ENCODE peak calls at places on chromosomes 11 and 22, in eight cellular contexts. C, T, F, L, S, M, P and G are unnamed samples.

GRCh38 chr11:7577883-7578242 is 64.1 kb downstream of the PPFIBP2 start:
- DNase-seq in C (no peak), T (no peak), F (no peak), L (no peak), S (peak), M (peak), P (no peak), G (no peak)

GRCh38 chr22:24429411-24430365 is 2.3 kb downstream of the ADORA2A start:
- DNase-seq in C (no peak), T (no peak), F (peak), L (no peak), S (peak), M (no peak), P (no peak), G (peak)

GRCh38 chr11:11338304-11338703 is 14.7 kb downstream of the CSNK2A3 start:
- DNase-seq in C (no peak), T (no peak), F (no peak), L (no peak), S (no peak), M (no peak), P (no peak), G (no peak)

GRCh38 chr11:10456519-10456918 is 1.5 kb downstream of the AMPD3 start:
- DNase-seq in C (peak), T (no peak), F (no peak), L (no peak), S (no peak), M (no peak), P (peak), G (no peak)

GRCh38 chr11:7613394-7613720 is 59.9 kb downstream of the CYB5R2 start:
- DNase-seq in C (no peak), T (no peak), F (no peak), L (no peak), S (no peak), M (no peak), P (no peak), G (no peak)

GRCh38 chr11:45412033-45412432 is 125.9 kb upstream of the SYT13 start:
- DNase-seq in C (no peak), T (no peak), F (no peak), L (peak), S (no peak), M (no peak), P (peak), G (no peak)

GRCh38 chr11:10505278-10506012 is 35.5 kb downstream of the RNF141 start:
- DNase-seq in C (no peak), T (no peak), F (no peak), L (no peak), S (no peak), M (no peak), P (no peak), G (no peak)

GRCh38 chr22:19814428-19814827 is 40.2 kb downstream of the GNB1L start:
- DNase-seq in C (no peak), T (peak), F (no peak), L (no peak), S (no peak), M (no peak), P (peak), G (peak)

GRCh38 chr11:65501530-65502273 is 2.9 kb downstream of the MALAT1 start:
- DNase-seq in C (no peak), T (no peak), F (no peak), L (no peak), S (no peak), M (no peak), P (no peak), G (no peak)

GRCh38 chr11:46229250-46229649 is 48.2 kb upstream of the CREB3L1 start:
- DNase-seq in C (no peak), T (no peak), F (no peak), L (no peak), S (no peak), M (no peak), P (no peak), G (no peak)

GRCh38 chr11:109984634-109985289 is 108.4 kb upstream of the ZC3H12C start:
- DNase-seq in C (no peak), T (no peak), F (no peak), L (no peak), S (no peak), M (no peak), P (no peak), G (no peak)

GRCh38 chr22:11066458-11067285 is 4461.3 kb upstream of the OR11H1 start:
- DNase-seq in C (peak), T (no peak), F (no peak), L (peak), S (no peak), M (no peak), P (peak), G (no peak)

GRCh38 chr11:19571906-19572305 is 140.7 kb upstream of the NAV2 start:
- DNase-seq in C (no peak), T (no peak), F (no peak), L (peak), S (no peak), M (no peak), P (no peak), G (no peak)

GRCh38 chr11:75667831-75668507 is 869 bp downstream of the MAP6 start:
- DNase-seq in C (no peak), T (peak), F (peak), L (no peak), S (peak), M (peak), P (peak), G (no peak)

GRCh38 chr11:117945047-117945820 is 16.0 kb upstream of the TMPRSS13 start:
- DNase-seq in C (peak), T (no peak), F (no peak), L (no peak), S (no peak), M (no peak), P (peak), G (no peak)

GRCh38 chr11:1853376-1854131 is 670 bp downstream of the LSP1 start:
- DNase-seq in C (no peak), T (no peak), F (no peak), L (no peak), S (no peak), M (no peak), P (no peak), G (peak)

GRCh38 chr22:37896939-37897338 is 9.2 kb upstream of the MICALL1 start:
- DNase-seq in C (no peak), T (no peak), F (no peak), L (no peak), S (no peak), M (no peak), P (no peak), G (no peak)
- TF ChIP-seq CTCF in C (no peak), T (no peak), F (no peak), L (no peak), S (no peak), M (no peak), P (no peak), G (no peak)

GRCh38 chr11:114058871-114059277 is 637 bp upstream of the ZBTB16 start:
- DNase-seq in C (no peak), T (peak), F (peak), L (no peak), S (no peak), M (no peak), P (peak), G (no peak)

GRCh38 chr11:114058026-114058706 is 1.3 kb upstream of the ZBTB16 start:
- DNase-seq in C (peak), T (peak), F (peak), L (no peak), S (no peak), M (no peak), P (peak), G (no peak)

GRCh38 chr11:114060402-114061052 is 1.0 kb downstream of the ZBTB16 start:
- DNase-seq in C (peak), T (peak), F (peak), L (no peak), S (no peak), M (peak), P (peak), G (no peak)

GRCh38 chr11:114059984-114060401 is 482 bp downstream of the ZBTB16 start:
- DNase-seq in C (no peak), T (peak), F (no peak), L (no peak), S (no peak), M (peak), P (peak), G (peak)

GRCh38 chr11:114059278-114059983 is at the start of gene ZBTB16:
- DNase-seq in C (peak), T (peak), F (peak), L (peak), S (peak), M (peak), P (peak), G (peak)
- H3K27ac ChIP-seq in C (peak), T (peak), F (peak), L (peak), S (peak), M (peak), P (peak), G (no peak)

GRCh38 chr11:35523351-35523768 is 2.1 kb downstream of the PAMR1 start:
- DNase-seq in C (no peak), T (no peak), F (no peak), L (no peak), S (no peak), M (no peak), P (no peak), G (no peak)

GRCh38 chr11:35524780-35525179 is 636 bp downstream of the PAMR1 start:
- DNase-seq in C (no peak), T (no peak), F (no peak), L (no peak), S (no peak), M (no peak), P (no peak), G (no peak)

GRCh38 chr11:35523861-35524260 is 1.6 kb downstream of the PAMR1 start:
- DNase-seq in C (no peak), T (no peak), F (no peak), L (no peak), S (no peak), M (no peak), P (no peak), G (no peak)

GRCh38 chr11:35525501-35526175 is at the start of gene PAMR1:
- DNase-seq in C (no peak), T (peak), F (peak), L (no peak), S (peak), M (peak), P (peak), G (no peak)

GRCh38 chr11:35526370-35526792 is 965 bp upstream of the PAMR1 start:
- DNase-seq in C (no peak), T (no peak), F (no peak), L (no peak), S (no peak), M (no peak), P (peak), G (no peak)
- H3K4me3 ChIP-seq in C (no peak), T (no peak), F (no peak), L (no peak), S (no peak), M (no peak), P (peak), G (no peak)

GRCh38 chr11:8911040-8911823 is at the start of gene AKIP1:
- DNase-seq in C (peak), T (peak), F (peak), L (peak), S (peak), M (peak), P (peak), G (peak)

GRCh38 chr11:8917157-8917820 is 6.3 kb downstream of the AKIP1 start:
- DNase-seq in C (peak), T (no peak), F (no peak), L (peak), S (peak), M (no peak), P (peak), G (no peak)

GRCh38 chr11:8910662-8911039 is 338 bp upstream of the AKIP1 start:
- DNase-seq in C (no peak), T (no peak), F (no peak), L (no peak), S (no peak), M (no peak), P (no peak), G (no peak)

GRCh38 chr11:8913961-8914660 is 3.1 kb downstream of the AKIP1 start:
- DNase-seq in C (no peak), T (no peak), F (no peak), L (no peak), S (no peak), M (no peak), P (peak), G (peak)

GRCh38 chr11:8914661-8915018 is 3.7 kb downstream of the AKIP1 start:
- DNase-seq in C (no peak), T (no peak), F (no peak), L (no peak), S (no peak), M (no peak), P (no peak), G (no peak)
- TF ChIP-seq CTCF in C (no peak), T (no peak), F (peak), L (peak), S (no peak), M (no peak), P (no peak), G (peak)

GRCh38 chr11:6403539-6403938 is 13.3 kb downstream of the SMPD1 start:
- DNase-seq in C (no peak), T (no peak), F (no peak), L (no peak), S (no peak), M (no peak), P (no peak), G (no peak)

GRCh38 chr11:6400431-6401345 is 10.4 kb downstream of the SMPD1 start:
- DNase-seq in C (no peak), T (no peak), F (no peak), L (no peak), S (no peak), M (no peak), P (no peak), G (no peak)

GRCh38 chr11:6401439-6401838 is 11.2 kb downstream of the SMPD1 start:
- DNase-seq in C (no peak), T (no peak), F (no peak), L (no peak), S (no peak), M (no peak), P (no peak), G (no peak)

GRCh38 chr11:6402061-6402470 is 11.8 kb downstream of the SMPD1 start:
- DNase-seq in C (no peak), T (no peak), F (no peak), L (no peak), S (no peak), M (no peak), P (no peak), G (no peak)

DNA sequence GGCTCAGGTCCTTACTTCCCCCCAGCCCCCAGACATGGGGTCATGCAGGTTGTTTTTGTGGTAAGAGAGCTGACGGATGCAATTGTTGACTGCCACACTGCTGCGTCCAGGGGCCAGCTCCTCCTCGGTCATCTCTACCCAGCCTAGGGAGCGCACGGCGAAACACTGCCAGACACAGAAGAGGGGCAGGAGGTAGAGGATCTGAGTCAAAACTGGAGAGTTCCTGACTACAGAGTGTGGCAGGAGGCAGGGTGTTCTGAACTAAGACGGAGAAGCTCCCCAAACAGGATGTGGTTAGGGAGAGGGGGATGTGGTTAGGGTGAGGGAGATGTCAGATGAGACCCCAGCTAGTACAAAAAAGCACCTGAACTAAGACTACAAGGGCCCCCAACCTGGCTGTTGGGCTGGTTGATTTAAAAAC is 12.3 kb downstream of the SMPD1 start:
- DNase-seq in C (no peak), T (no peak), F (no peak), L (no peak), S (no peak), M (peak), P (no peak), G (peak)
- H3K27ac ChIP-seq in C (no peak), T (no peak), F (no peak), L (no peak), S (no peak), M (no peak), P (no peak), G (peak)

GRCh38 chr11:72673943-72674828 is at the start of gene PDE2A:
- DNase-seq in C (no peak), T (no peak), F (no peak), L (no peak), S (no peak), M (no peak), P (peak), G (no peak)
- H3K4me3 ChIP-seq in C (no peak), T (no peak), F (no peak), L (no peak), S (no peak), M (no peak), P (no peak), G (no peak)

GRCh38 chr11:64135711-64136110 is 30.2 kb downstream of the MACROD1 start:
- DNase-seq in C (no peak), T (no peak), F (no peak), L (no peak), S (no peak), M (no peak), P (no peak), G (no peak)

GRCh38 chr11:64136767-64137166 is 29.1 kb downstream of the MACROD1 start:
- DNase-seq in C (no peak), T (no peak), F (no peak), L (no peak), S (no peak), M (no peak), P (no peak), G (no peak)

GRCh38 chr11:64132388-64132771 is 33.5 kb downstream of the MACROD1 start:
- DNase-seq in C (no peak), T (no peak), F (no peak), L (no peak), S (no peak), M (no peak), P (no peak), G (no peak)

GRCh38 chr11:64132982-64133705 is 32.8 kb downstream of the MACROD1 start:
- DNase-seq in C (no peak), T (no peak), F (no peak), L (no peak), S (no peak), M (no peak), P (no peak), G (no peak)

DNA sequence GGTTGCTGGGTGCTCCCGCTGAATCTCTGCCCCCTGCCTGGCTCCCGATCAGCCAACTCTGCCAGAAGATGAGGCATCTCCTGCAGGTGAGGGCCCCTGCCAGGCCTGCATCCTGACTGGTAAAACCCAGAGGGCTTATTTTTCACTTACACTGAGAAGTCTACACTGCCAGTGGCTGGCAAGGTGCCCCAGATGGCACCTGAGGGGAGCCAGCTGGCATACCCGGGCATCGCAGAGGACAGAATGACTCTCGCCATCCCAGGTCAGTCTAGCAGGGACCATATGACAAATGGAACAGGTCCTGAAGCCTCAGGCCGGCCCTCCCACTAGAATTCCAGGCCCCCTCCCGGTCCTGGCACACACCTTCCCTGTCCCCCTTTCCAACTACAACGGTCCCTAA is 30.9 kb downstream of the MACROD1 start:
- DNase-seq in C (no peak), T (no peak), F (no peak), L (no peak), S (no peak), M (no peak), P (no peak), G (no peak)
- TF ChIP-seq CTCF in C (no peak), T (no peak), F (no peak), L (no peak), S (no peak), M (no peak), P (no peak), G (no peak)

DNA sequence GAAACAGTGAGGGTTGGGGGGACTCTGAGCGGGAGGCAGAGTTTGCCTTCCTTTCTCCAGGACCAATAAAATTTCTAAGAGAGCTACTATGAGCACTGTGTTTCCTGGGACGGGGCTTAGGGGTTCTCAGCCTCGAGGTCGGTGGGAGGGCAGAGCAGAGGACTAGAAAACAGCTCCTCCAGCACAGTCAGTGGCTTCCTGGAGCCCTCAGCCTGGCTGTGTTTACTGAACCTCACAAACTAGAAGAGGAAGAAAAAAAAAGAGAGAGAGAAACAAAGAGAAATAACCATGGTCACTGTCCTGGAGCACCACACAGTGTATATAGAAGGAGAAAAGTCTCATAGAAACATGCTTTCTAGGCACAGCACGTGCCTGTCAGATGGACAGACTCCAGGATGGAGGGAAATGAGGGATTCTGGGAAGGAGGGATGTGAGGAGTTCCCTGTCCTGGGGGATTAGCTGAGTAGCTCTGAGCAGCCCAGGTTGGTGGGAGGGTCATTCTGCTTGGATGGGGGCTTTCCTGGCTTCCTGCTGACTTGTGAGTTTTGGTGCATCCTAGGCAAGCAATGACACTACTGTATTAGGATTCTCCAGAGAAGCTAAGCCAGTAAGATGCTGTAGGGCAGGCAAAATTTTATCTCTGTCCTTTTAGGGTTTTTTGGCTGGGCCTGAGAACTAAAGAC is 3.1 kb downstream of the GSTP1 start:
- DNase-seq in C (no peak), T (no peak), F (no peak), L (no peak), S (no peak), M (no peak), P (no peak), G (no peak)
- H3K27ac ChIP-seq in C (no peak), T (no peak), F (no peak), L (no peak), S (no peak), M (no peak), P (no peak), G (no peak)